ENCODE peak calls at places on chromosome 20, in nine cellular contexts. One of them, this sample, is unnamed.

GRCh38 chr20:20743511-20744169 is 31.2 kb upstream of the RALGAPA2 start:
- DNase-seq in astrocyte of the spinal cord: peak
- DNase-seq in mesendoderm: peak
- DNase-seq in brain microvascular endothelial cell: no peak
- DNase-seq in right atrium auricular region: peak
- DNase-seq in endodermal cell: peak
- DNase-seq in PC-3: no peak
- DNase-seq in cardiac fibroblast: no peak
- DNase-seq in heart left ventricle: peak
- DNase-seq in this sample: no peak

GRCh38 chr20:5654557-5654956 is 95.6 kb upstream of the SHLD1 start:
- DNase-seq in mesendoderm: no peak
- DNase-seq in heart left ventricle: no peak
- DNase-seq in astrocyte of the spinal cord: peak
- DNase-seq in PC-3: peak
- DNase-seq in cardiac fibroblast: peak
- DNase-seq in endodermal cell: no peak
- DNase-seq in right atrium auricular region: no peak
- DNase-seq in brain microvascular endothelial cell: peak
- DNase-seq in this sample: peak

GRCh38 chr20:20084296-20084752 is 32.0 kb downstream of the CFAP61 start:
- DNase-seq in mesendoderm: no peak
- DNase-seq in right atrium auricular region: no peak
- DNase-seq in heart left ventricle: no peak
- DNase-seq in endodermal cell: no peak
- DNase-seq in cardiac fibroblast: no peak
- DNase-seq in brain microvascular endothelial cell: no peak
- DNase-seq in PC-3: no peak
- DNase-seq in astrocyte of the spinal cord: no peak
- DNase-seq in this sample: no peak

GRCh38 chr20:60362531-60362930 is 404.3 kb downstream of the CDH26 start:
- DNase-seq in endodermal cell: no peak
- DNase-seq in cardiac fibroblast: no peak
- DNase-seq in heart left ventricle: no peak
- DNase-seq in brain microvascular endothelial cell: peak
- DNase-seq in astrocyte of the spinal cord: no peak
- DNase-seq in PC-3: no peak
- DNase-seq in mesendoderm: no peak
- DNase-seq in right atrium auricular region: no peak
- DNase-seq in this sample: no peak

GRCh38 chr20:9287062-9287461 is 218.2 kb downstream of the PLCB4 start:
- DNase-seq in brain microvascular endothelial cell: no peak
- DNase-seq in mesendoderm: no peak
- DNase-seq in heart left ventricle: no peak
- DNase-seq in PC-3: no peak
- DNase-seq in astrocyte of the spinal cord: no peak
- DNase-seq in endodermal cell: no peak
- DNase-seq in cardiac fibroblast: no peak
- DNase-seq in right atrium auricular region: no peak
- DNase-seq in this sample: no peak

GRCh38 chr20:1291191-1291741 is 25.2 kb downstream of the SNPH start:
- DNase-seq in mesendoderm: peak
- DNase-seq in endodermal cell: no peak
- DNase-seq in right atrium auricular region: no peak
- DNase-seq in PC-3: no peak
- DNase-seq in heart left ventricle: no peak
- DNase-seq in astrocyte of the spinal cord: peak
- DNase-seq in cardiac fibroblast: peak
- DNase-seq in brain microvascular endothelial cell: peak
- DNase-seq in this sample: peak

GRCh38 chr20:44629017-44629385 is 22.5 kb downstream of the ADA start:
- DNase-seq in endodermal cell: no peak
- DNase-seq in cardiac fibroblast: no peak
- DNase-seq in heart left ventricle: no peak
- DNase-seq in astrocyte of the spinal cord: no peak
- DNase-seq in right atrium auricular region: no peak
- DNase-seq in brain microvascular endothelial cell: no peak
- DNase-seq in PC-3: no peak
- DNase-seq in mesendoderm: no peak
- DNase-seq in this sample: no peak

GRCh38 chr20:54173653-54174451 is at the start of gene CYP24A1:
- DNase-seq in cardiac fibroblast: peak
- DNase-seq in endodermal cell: peak
- DNase-seq in PC-3: peak
- DNase-seq in astrocyte of the spinal cord: no peak
- DNase-seq in mesendoderm: peak
- DNase-seq in brain microvascular endothelial cell: no peak
- DNase-seq in right atrium auricular region: no peak
- DNase-seq in heart left ventricle: no peak
- DNase-seq in this sample: no peak

GRCh38 chr20:37777556-37777955 is 83.7 kb downstream of the CTNNBL1 start:
- DNase-seq in heart left ventricle: no peak
- DNase-seq in cardiac fibroblast: peak
- DNase-seq in endodermal cell: no peak
- DNase-seq in right atrium auricular region: no peak
- DNase-seq in brain microvascular endothelial cell: no peak
- DNase-seq in astrocyte of the spinal cord: no peak
- DNase-seq in PC-3: no peak
- DNase-seq in mesendoderm: no peak
- DNase-seq in this sample: no peak

GRCh38 chr20:33584976-33585375 is 77.2 kb upstream of the C20orf144 start:
- DNase-seq in endodermal cell: no peak
- DNase-seq in brain microvascular endothelial cell: no peak
- DNase-seq in astrocyte of the spinal cord: no peak
- DNase-seq in PC-3: peak
- DNase-seq in right atrium auricular region: no peak
- DNase-seq in cardiac fibroblast: peak
- DNase-seq in heart left ventricle: no peak
- DNase-seq in mesendoderm: no peak
- DNase-seq in this sample: no peak

GRCh38 chr20:32483351-32484220 is 101.5 kb downstream of the NOL4L start:
- DNase-seq in cardiac fibroblast: peak
- DNase-seq in heart left ventricle: peak
- DNase-seq in mesendoderm: peak
- DNase-seq in right atrium auricular region: no peak
- DNase-seq in astrocyte of the spinal cord: peak
- DNase-seq in PC-3: peak
- DNase-seq in brain microvascular endothelial cell: peak
- DNase-seq in endodermal cell: peak
- DNase-seq in this sample: peak

GRCh38 chr20:2449386-2449785 is 21.2 kb downstream of the SNRPB start:
- DNase-seq in astrocyte of the spinal cord: no peak
- DNase-seq in heart left ventricle: no peak
- DNase-seq in cardiac fibroblast: no peak
- DNase-seq in PC-3: no peak
- DNase-seq in brain microvascular endothelial cell: no peak
- DNase-seq in endodermal cell: no peak
- DNase-seq in right atrium auricular region: no peak
- DNase-seq in mesendoderm: no peak
- DNase-seq in this sample: no peak

GRCh38 chr20:20956586-20956985 is 149.6 kb downstream of the LINC00237 start:
- DNase-seq in brain microvascular endothelial cell: no peak
- DNase-seq in right atrium auricular region: no peak
- DNase-seq in astrocyte of the spinal cord: no peak
- DNase-seq in heart left ventricle: no peak
- DNase-seq in cardiac fibroblast: no peak
- DNase-seq in mesendoderm: no peak
- DNase-seq in PC-3: no peak
- DNase-seq in endodermal cell: no peak
- DNase-seq in this sample: no peak

GRCh38 chr20:32448306-32449056 is 90.3 kb downstream of the ASXL1 start:
- DNase-seq in PC-3: no peak
- DNase-seq in mesendoderm: no peak
- DNase-seq in right atrium auricular region: no peak
- DNase-seq in endodermal cell: peak
- DNase-seq in cardiac fibroblast: no peak
- DNase-seq in astrocyte of the spinal cord: no peak
- DNase-seq in brain microvascular endothelial cell: no peak
- DNase-seq in heart left ventricle: no peak
- DNase-seq in this sample: no peak

GRCh38 chr20:25023316-25023715 is 30.8 kb upstream of the APMAP start:
- DNase-seq in mesendoderm: no peak
- DNase-seq in endodermal cell: peak
- DNase-seq in heart left ventricle: peak
- DNase-seq in right atrium auricular region: no peak
- DNase-seq in PC-3: no peak
- DNase-seq in cardiac fibroblast: no peak
- DNase-seq in astrocyte of the spinal cord: no peak
- DNase-seq in brain microvascular endothelial cell: no peak
- DNase-seq in this sample: no peak

GRCh38 chr20:2967841-2968240 is 75.6 kb upstream of the GNRH2 start:
- DNase-seq in endodermal cell: no peak
- DNase-seq in brain microvascular endothelial cell: no peak
- DNase-seq in PC-3: no peak
- DNase-seq in astrocyte of the spinal cord: no peak
- DNase-seq in right atrium auricular region: no peak
- DNase-seq in mesendoderm: no peak
- DNase-seq in heart left ventricle: no peak
- DNase-seq in cardiac fibroblast: no peak
- DNase-seq in this sample: no peak

GRCh38 chr20:56420940-56421688 is 9.1 kb downstream of the CASS4 start:
- DNase-seq in cardiac fibroblast: no peak
- DNase-seq in astrocyte of the spinal cord: no peak
- DNase-seq in right atrium auricular region: no peak
- DNase-seq in heart left ventricle: no peak
- DNase-seq in PC-3: no peak
- DNase-seq in brain microvascular endothelial cell: no peak
- DNase-seq in mesendoderm: no peak
- DNase-seq in endodermal cell: no peak
- DNase-seq in this sample: no peak

GRCh38 chr20:58433759-58434158 is 44.7 kb downstream of the VAPB start:
- DNase-seq in endodermal cell: no peak
- DNase-seq in astrocyte of the spinal cord: peak
- DNase-seq in brain microvascular endothelial cell: peak
- DNase-seq in heart left ventricle: no peak
- DNase-seq in PC-3: peak
- DNase-seq in cardiac fibroblast: peak
- DNase-seq in right atrium auricular region: no peak
- DNase-seq in mesendoderm: no peak
- DNase-seq in this sample: peak

GRCh38 chr20:10665027-10665561 is 8.7 kb downstream of the JAG1 start:
- DNase-seq in PC-3: no peak
- DNase-seq in mesendoderm: no peak
- DNase-seq in brain microvascular endothelial cell: no peak
- DNase-seq in astrocyte of the spinal cord: no peak
- DNase-seq in heart left ventricle: no peak
- DNase-seq in right atrium auricular region: no peak
- DNase-seq in endodermal cell: peak
- DNase-seq in cardiac fibroblast: peak
- DNase-seq in this sample: no peak
- H3K4me3 ChIP-seq in PC-3: no peak
- H3K4me3 ChIP-seq in mesendoderm: no peak
- H3K4me3 ChIP-seq in brain microvascular endothelial cell: no peak
- H3K4me3 ChIP-seq in astrocyte of the spinal cord: no peak
- H3K4me3 ChIP-seq in heart left ventricle: peak
- H3K4me3 ChIP-seq in right atrium auricular region: no peak
- H3K4me3 ChIP-seq in endodermal cell: peak
- H3K4me3 ChIP-seq in cardiac fibroblast: no peak
- H3K4me3 ChIP-seq in this sample: no peak

GRCh38 chr20:13029687-13030510 is 21.1 kb downstream of the SPTLC3 start:
- DNase-seq in mesendoderm: peak
- DNase-seq in astrocyte of the spinal cord: peak
- DNase-seq in endodermal cell: peak
- DNase-seq in heart left ventricle: no peak
- DNase-seq in PC-3: peak
- DNase-seq in brain microvascular endothelial cell: peak
- DNase-seq in cardiac fibroblast: peak
- DNase-seq in right atrium auricular region: peak
- DNase-seq in this sample: peak
- H3K4me3 ChIP-seq in mesendoderm: no peak
- H3K4me3 ChIP-seq in astrocyte of the spinal cord: no peak
- H3K4me3 ChIP-seq in endodermal cell: no peak
- H3K4me3 ChIP-seq in heart left ventricle: no peak
- H3K4me3 ChIP-seq in PC-3: peak
- H3K4me3 ChIP-seq in brain microvascular endothelial cell: no peak
- H3K4me3 ChIP-seq in cardiac fibroblast: no peak
- H3K4me3 ChIP-seq in right atrium auricular region: no peak
- H3K4me3 ChIP-seq in this sample: no peak

GRCh38 chr20:22070546-22070945 is 365.1 kb downstream of the PAX1 start:
- DNase-seq in PC-3: no peak
- DNase-seq in endodermal cell: no peak
- DNase-seq in heart left ventricle: no peak
- DNase-seq in mesendoderm: no peak
- DNase-seq in astrocyte of the spinal cord: no peak
- DNase-seq in cardiac fibroblast: no peak
- DNase-seq in brain microvascular endothelial cell: peak
- DNase-seq in right atrium auricular region: no peak
- DNase-seq in this sample: peak

GRCh38 chr20:22074635-22075034 is 369.2 kb downstream of the PAX1 start:
- DNase-seq in PC-3: no peak
- DNase-seq in astrocyte of the spinal cord: no peak
- DNase-seq in right atrium auricular region: no peak
- DNase-seq in brain microvascular endothelial cell: no peak
- DNase-seq in endodermal cell: no peak
- DNase-seq in mesendoderm: no peak
- DNase-seq in cardiac fibroblast: no peak
- DNase-seq in heart left ventricle: no peak
- DNase-seq in this sample: no peak
- H3K4me3 ChIP-seq in PC-3: no peak
- H3K4me3 ChIP-seq in astrocyte of the spinal cord: no peak
- H3K4me3 ChIP-seq in right atrium auricular region: no peak
- H3K4me3 ChIP-seq in brain microvascular endothelial cell: no peak
- H3K4me3 ChIP-seq in endodermal cell: no peak
- H3K4me3 ChIP-seq in mesendoderm: no peak
- H3K4me3 ChIP-seq in cardiac fibroblast: no peak
- H3K4me3 ChIP-seq in heart left ventricle: no peak
- H3K4me3 ChIP-seq in this sample: no peak

GRCh38 chr20:47348539-47349142 is 7.9 kb downstream of the ZMYND8 start:
- DNase-seq in cardiac fibroblast: no peak
- DNase-seq in right atrium auricular region: no peak
- DNase-seq in brain microvascular endothelial cell: no peak
- DNase-seq in heart left ventricle: no peak
- DNase-seq in astrocyte of the spinal cord: peak
- DNase-seq in endodermal cell: peak
- DNase-seq in mesendoderm: peak
- DNase-seq in PC-3: no peak
- DNase-seq in this sample: no peak
- H3K4me3 ChIP-seq in cardiac fibroblast: no peak
- H3K4me3 ChIP-seq in right atrium auricular region: no peak
- H3K4me3 ChIP-seq in brain microvascular endothelial cell: no peak
- H3K4me3 ChIP-seq in heart left ventricle: no peak
- H3K4me3 ChIP-seq in astrocyte of the spinal cord: no peak
- H3K4me3 ChIP-seq in endodermal cell: peak
- H3K4me3 ChIP-seq in mesendoderm: no peak
- H3K4me3 ChIP-seq in PC-3: no peak
- H3K4me3 ChIP-seq in this sample: no peak

This sample was measured in skeletal muscle cell.